ENCODE peak calls at places on chromosome 5, in six cellular contexts. B is mucosa of descending colon; V is HFFc6; C is NCI-H524; F is LNCaP clone FGC; I is activated naive CD4-positive, alpha-beta T cell treated with anti-CD3 and anti-CD28 coated beads, Interleukin-2, amount 10 ng/mL, durations not matched to agents 7 days and 5 days. P is an unnamed sample.

GRCh38 chr5:138905541-138905940 is 30.4 kb upstream of the LRRTM2 start:
- DNase-seq in I (no peak), B (no peak), F (no peak), C (no peak), V (peak), P (no peak)

GRCh38 chr5:142063878-142064331 is 44.7 kb upstream of the NDFIP1 start:
- DNase-seq in F (no peak), I (peak), B (peak), C (peak), V (peak), P (no peak)

GRCh38 chr5:51383494-51384081 is 340 bp downstream of the ISL1 start:
- DNase-seq in F (no peak), I (no peak), C (no peak), B (no peak), V (no peak), P (no peak)

GRCh38 chr5:180141068-180141660 is 67.8 kb downstream of the RASGEF1C start:
- DNase-seq in C (no peak), I (peak), B (no peak), F (no peak), V (no peak), P (no peak)

GRCh38 chr5:170497311-170498038 is 6.3 kb upstream of the KCNIP1 start:
- DNase-seq in V (no peak), C (no peak), B (no peak), I (no peak), F (no peak), P (no peak)

GRCh38 chr5:10307206-10308148 is at the start of gene CMBL:
- DNase-seq in B (peak), I (peak), F (no peak), V (peak), C (peak), P (no peak)

GRCh38 chr5:132253452-132254320 is 3.8 kb upstream of the PDLIM4 start:
- DNase-seq in F (no peak), B (no peak), I (no peak), V (no peak), C (no peak), P (peak)

GRCh38 chr5:143641549-143641955 is 170.4 kb upstream of the HMHB1 start:
- DNase-seq in I (no peak), V (no peak), B (no peak), F (no peak), C (no peak), P (no peak)

GRCh38 chr5:14983666-14984441 is 112.3 kb upstream of the ANKH start:
- DNase-seq in I (peak), C (no peak), F (peak), B (peak), V (no peak), P (no peak)

GRCh38 chr5:82259172-82259800 is 18.9 kb downstream of the RPS23 start:
- DNase-seq in V (peak), I (no peak), C (peak), F (no peak), B (no peak), P (no peak)

GRCh38 chr5:43401827-43402226 is 10.4 kb downstream of the CCL28 start:
- DNase-seq in C (no peak), V (peak), F (no peak), I (no peak), B (no peak), P (peak)

GRCh38 chr5:78751872-78752271 is 103.3 kb upstream of the LHFPL2 start:
- DNase-seq in I (no peak), C (no peak), V (no peak), F (no peak), B (no peak), P (no peak)

GRCh38 chr5:135243194-135244191 is 155.5 kb downstream of the MACROH2A1 start:
- DNase-seq in F (no peak), I (no peak), C (no peak), V (no peak), B (peak), P (peak)

GRCh38 chr5:163815240-163815791 is 309.9 kb downstream of the MAT2B start:
- DNase-seq in V (no peak), I (no peak), B (no peak), F (no peak), C (no peak), P (no peak)

GRCh38 chr5:163508753-163509152 is 3.3 kb downstream of the MAT2B start:
- DNase-seq in B (no peak), C (no peak), I (no peak), F (no peak), V (no peak), P (no peak)

GRCh38 chr5:11912-12311 is 80.1 kb upstream of the PLEKHG4B start:
- DNase-seq in F (no peak), B (no peak), I (no peak), C (no peak), V (no peak), P (no peak)

GRCh38 chr5:134656690-134657089 is 8.1 kb downstream of the SEC24A start:
- DNase-seq in V (no peak), C (no peak), B (no peak), F (no peak), I (no peak), P (no peak)

GRCh38 chr5:131787736-131788135 is 9.1 kb downstream of the FNIP1 start:
- DNase-seq in I (no peak), B (no peak), V (no peak), F (no peak), C (no peak), P (no peak)

GRCh38 chr5:92424785-92425426 is 1041.8 kb upstream of the ARRDC3 start:
- DNase-seq in I (no peak), F (no peak), C (no peak), V (no peak), B (no peak), P (no peak)

GRCh38 chr5:127757576-127757975 is 54.4 kb downstream of the CCDC192 start:
- DNase-seq in V (peak), C (peak), I (peak), B (peak), F (peak), P (peak)

GRCh38 chr5:91281409-91281808 is 101.7 kb downstream of the ARRDC3 start:
- DNase-seq in V (peak), B (no peak), C (peak), I (no peak), F (no peak), P (no peak)

GRCh38 chr5:172701336-172702061 is 60.4 kb downstream of the NEURL1B start:
- DNase-seq in F (no peak), C (no peak), V (no peak), I (no peak), B (no peak), P (no peak)

GRCh38 chr5:150514708-150515211 is 6.8 kb downstream of the NDST1 start:
- DNase-seq in V (no peak), B (no peak), C (no peak), F (no peak), I (no peak), P (no peak)

GRCh38 chr5:83093692-83094091 is 16.3 kb downstream of the XRCC4 start:
- DNase-seq in V (no peak), C (no peak), F (no peak), I (no peak), B (no peak), P (no peak)

GRCh38 chr5:159286420-159287035 is 23.4 kb downstream of the UBLCP1 start:
- DNase-seq in F (peak), I (no peak), C (peak), V (peak), B (no peak), P (peak)

GRCh38 chr5:138606378-138606777 is 31.2 kb upstream of the HSPA9 start:
- DNase-seq in C (no peak), F (no peak), V (no peak), I (no peak), B (no peak), P (no peak)

GRCh38 chr5:27845248-27845647 is 806.9 kb upstream of the CDH9 start:
- DNase-seq in B (no peak), C (no peak), V (no peak), F (no peak), I (no peak), P (no peak)

GRCh38 chr5:15929616-15930303 is 249.8 kb downstream of the MARCHF11 start:
- DNase-seq in F (no peak), B (no peak), C (peak), V (peak), I (no peak), P (no peak)

P was measured in WERI-Rb-1.